ENCODE peak calls at places on chromosomes 4 and X, in five cellular contexts. M is trophoblast cell, E is IMR-90, U is neuronal stem cell, R is mesenchymal stem cell. P is an unnamed sample.

GRCh38 chr4:42824278-42824977 is 68.1 kb upstream of the GRXCR1 start:
- DNase-seq in U (no peak), M (no peak), R (no peak), E (no peak), P (no peak)

GRCh38 chr4:76293705-76294274 is 12.7 kb upstream of the STBD1 start:
- DNase-seq in E (no peak), M (no peak), R (no peak), U (no peak), P (no peak)

GRCh38 chr4:581753-582361 is 5.8 kb upstream of the TMEM271 start:
- DNase-seq in U (no peak), R (no peak), M (no peak), E (no peak), P (no peak)

GRCh38 chrX:78769933-78770332 is 22.4 kb downstream of the LPAR4 start:
- DNase-seq in E (no peak), M (no peak), R (no peak), U (no peak), P (no peak)

GRCh38 chr4:102780476-102781144 is 19.8 kb upstream of the MANBA start:
- DNase-seq in R (peak; percentile 32), M (peak; percentile 44), U (no peak), E (peak; percentile 62), P (no peak)

GRCh38 chr4:98688416-98689290 is 30.2 kb upstream of the TSPAN5 start:
- DNase-seq in U (no peak), E (peak; percentile 70), R (peak; percentile 80), M (peak; percentile 75), P (no peak)

GRCh38 chr4:164514765-164515164 is 239.2 kb upstream of the SMIM31 start:
- DNase-seq in R (no peak), U (no peak), E (no peak), M (no peak), P (no peak)

GRCh38 chrX:12702509-12703091 is 88.6 kb upstream of the PRPS2 start:
- DNase-seq in U (peak; percentile 3), R (no peak), M (peak; percentile 51), E (no peak), P (no peak)

GRCh38 chr4:151772322-151772721 is 11.5 kb upstream of the GATB start:
- DNase-seq in R (no peak), M (peak; percentile 7), E (no peak), U (no peak), P (no peak)

DNA sequence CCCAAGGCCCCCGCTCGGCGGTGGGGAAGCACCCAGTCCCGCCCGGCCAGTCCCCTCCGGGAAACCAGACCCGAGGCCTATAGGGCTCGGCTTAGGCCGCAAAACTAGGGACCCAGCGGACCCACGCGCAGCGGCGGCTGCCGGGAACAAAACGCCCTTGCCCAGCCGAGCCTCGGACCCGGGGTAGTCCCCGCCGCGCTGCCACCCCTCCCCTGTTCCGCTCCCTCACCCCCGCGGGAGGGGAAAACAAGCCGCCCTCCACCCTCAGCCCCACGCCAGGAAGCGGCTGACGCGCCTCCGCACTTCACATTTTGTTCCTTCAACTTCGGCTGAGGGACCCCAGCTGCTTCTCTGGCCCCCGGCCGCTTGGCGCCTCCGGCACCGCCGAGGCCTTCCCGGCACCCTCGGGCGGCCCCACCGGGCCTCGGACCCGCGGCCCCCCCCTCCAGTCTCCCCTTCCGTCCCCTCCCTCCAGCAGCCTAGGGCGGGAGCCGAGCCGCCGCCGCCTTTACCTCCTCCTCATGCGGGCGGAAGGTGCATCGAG is 694 bp downstream of the PDS5A start:
- DNase-seq in M (no peak), U (peak; percentile 23), E (no peak), R (peak; percentile 56), P (peak; percentile 33)
- H2BK120ac ChIP-seq in M (peak overlapping the region; percentile 52), U (peak overlapping the region; percentile 47), E (no peak overlapping the region), R (peak overlapping the region; percentile 84), P (no peak overlapping the region)

DNA sequence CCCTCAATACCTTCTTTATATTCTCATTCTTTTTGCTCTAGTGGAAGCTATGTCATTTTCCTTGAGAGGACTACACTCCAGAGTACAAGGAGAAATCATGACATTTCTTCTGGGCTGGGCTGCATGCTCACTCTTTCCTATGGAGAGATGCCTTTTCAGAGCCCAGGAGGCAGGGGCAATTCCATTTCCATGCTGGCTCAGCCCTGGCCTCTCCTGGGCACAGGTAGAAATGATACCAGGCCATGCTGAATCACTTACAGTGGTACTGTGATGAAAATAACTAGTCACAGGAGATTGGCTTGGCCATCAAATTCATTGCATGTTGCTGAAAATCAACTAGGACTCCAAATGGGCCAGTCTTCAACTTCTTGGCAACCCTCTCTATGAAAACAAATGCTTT is 34.0 kb upstream of the PPARGC1A start:
- DNase-seq in U (no peak), E (no peak), M (no peak), R (no peak), P (no peak)
- H3K14ac ChIP-seq in U (no peak overlapping the region), E (no peak overlapping the region), M (no peak overlapping the region), R (no peak overlapping the region), P (no peak overlapping the region)

GRCh38 chr4:79651516-79651915 is 243.5 kb upstream of the GK2 start:
- DNase-seq in U (no peak), R (peak; percentile 12), E (no peak), M (peak; percentile 62), P (peak; percentile 39)

GRCh38 chr4:79650217-79650616 is 242.2 kb upstream of the GK2 start:
- DNase-seq in U (no peak), M (no peak), R (no peak), E (no peak), P (no peak)

GRCh38 chr4:79652232-79652631 is 244.2 kb upstream of the GK2 start:
- DNase-seq in M (peak; percentile 92), U (no peak), R (peak; percentile 54), E (peak; percentile 82), P (no peak)

GRCh38 chr4:79652726-79653125 is 244.7 kb upstream of the GK2 start:
- DNase-seq in M (no peak), U (no peak), E (no peak), R (peak; percentile 1), P (no peak)

DNA sequence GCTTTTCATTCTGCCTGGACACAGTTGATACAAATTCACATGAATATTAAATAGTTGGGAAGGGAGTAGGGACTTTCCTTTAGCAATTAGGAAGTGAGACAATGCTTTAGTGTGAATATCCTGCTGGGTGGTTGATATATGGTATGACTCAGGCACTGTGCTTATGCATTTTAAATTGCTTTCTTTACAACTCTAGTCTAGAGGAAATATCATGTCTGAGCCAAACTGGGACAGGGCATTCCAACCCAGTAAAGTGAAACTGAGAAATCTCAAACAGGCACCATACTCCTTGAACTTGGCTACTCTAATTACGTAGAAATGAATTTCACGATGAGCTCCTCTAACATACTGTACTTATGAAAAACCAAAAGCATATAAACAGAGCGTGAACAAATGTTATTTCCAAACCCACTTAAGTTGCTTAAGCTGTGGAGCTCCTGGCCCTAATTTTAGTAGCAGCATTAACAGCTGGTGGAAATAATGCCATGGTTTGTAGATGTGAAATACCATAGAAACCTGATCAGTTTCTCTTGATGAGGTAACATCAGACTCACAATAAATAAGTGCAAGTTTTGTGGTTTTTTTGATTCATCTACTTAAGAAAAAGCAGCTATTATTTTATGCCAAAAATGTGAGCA is 242.9 kb upstream of the GK2 start:
- DNase-seq in U (no peak), E (peak; percentile 77), M (peak; percentile 24), R (peak; percentile 76), P (no peak)
- H2BK120ac ChIP-seq in U (no peak overlapping the region), E (peak overlapping the region; percentile 1), M (no peak overlapping the region), R (no peak overlapping the region), P (no peak overlapping the region)

DNA sequence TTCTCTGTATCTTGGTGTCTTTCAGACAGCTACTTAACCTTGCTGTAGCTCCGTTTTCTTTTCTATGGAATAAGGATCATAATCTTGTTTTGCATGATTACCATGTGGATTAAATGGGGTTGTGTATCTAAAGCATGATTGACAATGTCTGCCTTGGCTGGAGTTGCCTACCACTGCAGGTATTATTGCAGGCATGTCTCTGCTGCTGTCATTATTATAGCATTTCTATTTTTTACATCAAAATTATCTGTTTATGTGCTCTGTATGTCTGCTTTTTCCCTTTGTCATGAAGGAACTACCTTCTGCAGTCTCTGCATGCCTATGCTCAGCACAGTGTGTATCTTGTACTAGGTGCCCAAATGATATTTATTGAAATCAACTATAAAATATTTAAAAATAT is 95.9 kb upstream of the TAPT1 start:
- DNase-seq in U (no peak), R (no peak), M (no peak), E (no peak), P (no peak)
- H3K14ac ChIP-seq in U (no peak overlapping the region), R (no peak overlapping the region), M (no peak overlapping the region), E (no peak overlapping the region), P (no peak overlapping the region)